ENCODE peak calls at places on chromosomes 5 and 9, in eight cellular contexts. One of them, this sample, is unnamed.

GRCh38 chr5:176541338-176542134 is 4.3 kb upstream of the RNF44 start:
- DNase-seq in cardiac fibroblast: peak
- DNase-seq in body of pancreas: peak
- DNase-seq in lower leg skin: peak
- DNase-seq in CD4-positive, alpha-beta T cell: peak
- DNase-seq in progenitor cell of endocrine pancreas: no peak
- DNase-seq in spleen: peak
- DNase-seq in neural crest cell: no peak
- DNase-seq in this sample: no peak

GRCh38 chr9:90033030-90033650 is 428.3 kb downstream of the GADD45G start:
- DNase-seq in cardiac fibroblast: no peak
- DNase-seq in body of pancreas: no peak
- DNase-seq in lower leg skin: no peak
- DNase-seq in CD4-positive, alpha-beta T cell: no peak
- DNase-seq in progenitor cell of endocrine pancreas: no peak
- DNase-seq in spleen: peak
- DNase-seq in neural crest cell: no peak
- DNase-seq in this sample: no peak

GRCh38 chr9:131080589-131080988 is 15.7 kb upstream of the AIF1L start:
- DNase-seq in cardiac fibroblast: no peak
- DNase-seq in body of pancreas: no peak
- DNase-seq in lower leg skin: no peak
- DNase-seq in CD4-positive, alpha-beta T cell: no peak
- DNase-seq in progenitor cell of endocrine pancreas: no peak
- DNase-seq in spleen: no peak
- DNase-seq in neural crest cell: no peak
- DNase-seq in this sample: no peak

GRCh38 chr9:33823801-33824200 is 6.8 kb downstream of the UBE2R2 start:
- DNase-seq in cardiac fibroblast: no peak
- DNase-seq in body of pancreas: no peak
- DNase-seq in lower leg skin: no peak
- DNase-seq in CD4-positive, alpha-beta T cell: no peak
- DNase-seq in progenitor cell of endocrine pancreas: no peak
- DNase-seq in spleen: no peak
- DNase-seq in neural crest cell: no peak
- DNase-seq in this sample: no peak

GRCh38 chr5:14580037-14581034 is 1.3 kb upstream of the OTULINL start:
- DNase-seq in cardiac fibroblast: peak
- DNase-seq in body of pancreas: no peak
- DNase-seq in lower leg skin: no peak
- DNase-seq in CD4-positive, alpha-beta T cell: no peak
- DNase-seq in progenitor cell of endocrine pancreas: no peak
- DNase-seq in spleen: no peak
- DNase-seq in neural crest cell: no peak
- DNase-seq in this sample: no peak

GRCh38 chr9:94984891-94985476 is 258.5 kb downstream of the AOPEP start:
- DNase-seq in cardiac fibroblast: no peak
- DNase-seq in body of pancreas: no peak
- DNase-seq in lower leg skin: no peak
- DNase-seq in CD4-positive, alpha-beta T cell: no peak
- DNase-seq in progenitor cell of endocrine pancreas: no peak
- DNase-seq in spleen: no peak
- DNase-seq in neural crest cell: no peak
- DNase-seq in this sample: no peak

GRCh38 chr9:82369251-82369945 is 380.8 kb downstream of the SPATA31D1 start:
- DNase-seq in cardiac fibroblast: no peak
- DNase-seq in body of pancreas: no peak
- DNase-seq in lower leg skin: no peak
- DNase-seq in CD4-positive, alpha-beta T cell: no peak
- DNase-seq in progenitor cell of endocrine pancreas: no peak
- DNase-seq in spleen: no peak
- DNase-seq in neural crest cell: no peak
- DNase-seq in this sample: no peak

GRCh38 chr5:139760066-139761056 is 35.2 kb upstream of the PSD2 start:
- DNase-seq in cardiac fibroblast: no peak
- DNase-seq in body of pancreas: no peak
- DNase-seq in lower leg skin: no peak
- DNase-seq in CD4-positive, alpha-beta T cell: no peak
- DNase-seq in progenitor cell of endocrine pancreas: no peak
- DNase-seq in spleen: no peak
- DNase-seq in neural crest cell: no peak
- DNase-seq in this sample: no peak

GRCh38 chr9:9003184-9003583 is 1203.6 kb upstream of the DMAC1 start:
- DNase-seq in cardiac fibroblast: no peak
- DNase-seq in body of pancreas: no peak
- DNase-seq in lower leg skin: no peak
- DNase-seq in CD4-positive, alpha-beta T cell: no peak
- DNase-seq in progenitor cell of endocrine pancreas: no peak
- DNase-seq in spleen: no peak
- DNase-seq in neural crest cell: no peak
- DNase-seq in this sample: no peak

GRCh38 chr9:113274474-113275146 is 762 bp downstream of the CDC26 start:
- DNase-seq in cardiac fibroblast: peak
- DNase-seq in body of pancreas: no peak
- DNase-seq in lower leg skin: no peak
- DNase-seq in CD4-positive, alpha-beta T cell: no peak
- DNase-seq in progenitor cell of endocrine pancreas: peak
- DNase-seq in spleen: no peak
- DNase-seq in neural crest cell: peak
- DNase-seq in this sample: no peak

GRCh38 chr9:124286292-124286931 is 28.7 kb downstream of the NEK6 start:
- DNase-seq in cardiac fibroblast: peak
- DNase-seq in body of pancreas: no peak
- DNase-seq in lower leg skin: no peak
- DNase-seq in CD4-positive, alpha-beta T cell: no peak
- DNase-seq in progenitor cell of endocrine pancreas: no peak
- DNase-seq in spleen: no peak
- DNase-seq in neural crest cell: no peak
- DNase-seq in this sample: no peak

GRCh38 chr5:83991566-83992224 is 271.0 kb upstream of the HAPLN1 start:
- DNase-seq in cardiac fibroblast: no peak
- DNase-seq in body of pancreas: no peak
- DNase-seq in lower leg skin: no peak
- DNase-seq in CD4-positive, alpha-beta T cell: no peak
- DNase-seq in progenitor cell of endocrine pancreas: no peak
- DNase-seq in spleen: no peak
- DNase-seq in neural crest cell: no peak
- DNase-seq in this sample: no peak

GRCh38 chr9:17280350-17281012 is 145.6 kb downstream of the CNTLN start:
- DNase-seq in cardiac fibroblast: peak
- DNase-seq in body of pancreas: no peak
- DNase-seq in lower leg skin: no peak
- DNase-seq in CD4-positive, alpha-beta T cell: no peak
- DNase-seq in progenitor cell of endocrine pancreas: no peak
- DNase-seq in spleen: no peak
- DNase-seq in neural crest cell: no peak
- DNase-seq in this sample: no peak

GRCh38 chr5:176881021-176881749 is 18.0 kb downstream of the HK3 start:
- DNase-seq in cardiac fibroblast: no peak
- DNase-seq in body of pancreas: no peak
- DNase-seq in lower leg skin: peak
- DNase-seq in CD4-positive, alpha-beta T cell: no peak
- DNase-seq in progenitor cell of endocrine pancreas: no peak
- DNase-seq in spleen: peak
- DNase-seq in neural crest cell: no peak
- DNase-seq in this sample: no peak

GRCh38 chr9:124306098-124306735 is 48.5 kb downstream of the NEK6 start:
- DNase-seq in cardiac fibroblast: peak
- DNase-seq in body of pancreas: no peak
- DNase-seq in lower leg skin: no peak
- DNase-seq in CD4-positive, alpha-beta T cell: no peak
- DNase-seq in progenitor cell of endocrine pancreas: no peak
- DNase-seq in spleen: no peak
- DNase-seq in neural crest cell: no peak
- DNase-seq in this sample: no peak

GRCh38 chr5:67306997-67307580 is 110.5 kb upstream of the CD180 start:
- DNase-seq in cardiac fibroblast: peak
- DNase-seq in body of pancreas: no peak
- DNase-seq in lower leg skin: no peak
- DNase-seq in CD4-positive, alpha-beta T cell: no peak
- DNase-seq in progenitor cell of endocrine pancreas: no peak
- DNase-seq in spleen: no peak
- DNase-seq in neural crest cell: no peak
- DNase-seq in this sample: no peak

DNA sequence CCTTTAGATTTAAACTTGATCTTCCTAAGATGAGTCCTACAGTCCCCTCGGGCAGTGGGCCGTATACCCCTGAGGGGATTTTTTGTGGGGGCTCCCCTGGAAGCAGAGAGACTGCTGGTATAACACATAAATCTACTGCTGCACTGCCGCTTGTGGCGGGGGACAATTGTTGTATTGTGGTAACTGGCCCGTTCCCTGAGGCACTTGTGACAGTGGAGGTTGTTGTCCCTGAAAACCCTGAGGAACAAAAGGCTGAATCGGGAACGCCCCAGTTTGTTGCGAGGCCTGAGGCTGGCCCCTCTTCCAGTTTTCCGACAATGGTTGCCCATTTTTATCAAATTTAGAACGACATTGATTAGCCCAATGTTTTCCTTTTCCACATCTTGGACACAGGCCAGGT is 4.7 kb upstream of the TMEM141 start:
- DNase-seq in cardiac fibroblast: no peak
- DNase-seq in body of pancreas: no peak
- DNase-seq in lower leg skin: no peak
- DNase-seq in CD4-positive, alpha-beta T cell: no peak
- DNase-seq in progenitor cell of endocrine pancreas: no peak
- DNase-seq in spleen: no peak
- DNase-seq in neural crest cell: no peak
- DNase-seq in this sample: no peak
- TF ChIP-seq CTCF in cardiac fibroblast: no peak
- TF ChIP-seq CTCF in body of pancreas: no peak
- TF ChIP-seq CTCF in lower leg skin: no peak
- TF ChIP-seq CTCF in CD4-positive, alpha-beta T cell: no peak
- TF ChIP-seq CTCF in progenitor cell of endocrine pancreas: no peak
- TF ChIP-seq CTCF in spleen: no peak
- TF ChIP-seq CTCF in neural crest cell: no peak
- TF ChIP-seq CTCF in this sample: no peak

DNA sequence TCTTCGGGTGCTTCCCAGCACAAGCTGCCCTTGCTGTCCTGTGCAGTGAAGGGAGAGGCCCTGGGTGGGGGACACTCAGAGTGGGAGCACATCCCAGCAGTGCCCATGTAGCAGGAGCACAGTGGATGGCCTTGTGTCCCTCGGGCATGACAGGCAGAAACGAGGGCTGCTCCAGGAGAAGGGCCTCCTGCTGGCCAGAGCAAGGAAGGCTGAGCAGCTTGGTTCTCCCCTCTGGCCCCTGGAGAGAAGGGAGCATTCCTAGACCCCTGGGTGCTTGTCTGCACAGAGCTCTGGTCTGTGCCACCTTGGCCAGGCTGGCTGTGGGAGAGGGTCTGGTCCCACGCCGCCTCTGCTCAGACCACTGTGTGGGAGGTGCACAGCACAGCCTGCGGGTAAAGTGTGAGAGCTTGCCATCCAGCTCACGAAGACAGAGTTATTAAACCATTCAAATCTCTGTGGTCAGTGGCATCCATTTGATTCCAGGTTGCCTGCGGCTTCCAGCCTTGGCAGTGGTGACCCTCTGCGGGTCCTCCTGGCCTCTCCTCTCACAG is 18.3 kb downstream of the FBXW5 start:
- DNase-seq in cardiac fibroblast: no peak
- DNase-seq in body of pancreas: no peak
- DNase-seq in lower leg skin: no peak
- DNase-seq in CD4-positive, alpha-beta T cell: no peak
- DNase-seq in progenitor cell of endocrine pancreas: no peak
- DNase-seq in spleen: no peak
- DNase-seq in neural crest cell: no peak
- DNase-seq in this sample: no peak
- TF ChIP-seq CTCF in cardiac fibroblast: no peak
- TF ChIP-seq CTCF in body of pancreas: no peak
- TF ChIP-seq CTCF in lower leg skin: no peak
- TF ChIP-seq CTCF in CD4-positive, alpha-beta T cell: no peak
- TF ChIP-seq CTCF in progenitor cell of endocrine pancreas: no peak
- TF ChIP-seq CTCF in spleen: no peak
- TF ChIP-seq CTCF in neural crest cell: no peak
- TF ChIP-seq CTCF in this sample: no peak

GRCh38 chr5:143118222-143118621 is 285.3 kb downstream of the NR3C1 start:
- DNase-seq in cardiac fibroblast: no peak
- DNase-seq in body of pancreas: no peak
- DNase-seq in lower leg skin: no peak
- DNase-seq in CD4-positive, alpha-beta T cell: no peak
- DNase-seq in progenitor cell of endocrine pancreas: no peak
- DNase-seq in spleen: peak
- DNase-seq in neural crest cell: no peak
- DNase-seq in this sample: no peak
- TF ChIP-seq CTCF in cardiac fibroblast: no peak
- TF ChIP-seq CTCF in body of pancreas: no peak
- TF ChIP-seq CTCF in lower leg skin: no peak
- TF ChIP-seq CTCF in CD4-positive, alpha-beta T cell: no peak
- TF ChIP-seq CTCF in progenitor cell of endocrine pancreas: no peak
- TF ChIP-seq CTCF in spleen: no peak
- TF ChIP-seq CTCF in neural crest cell: no peak
- TF ChIP-seq CTCF in this sample: no peak

GRCh38 chr9:38713426-38713825 is 6.5 kb downstream of the FAM240B start:
- DNase-seq in cardiac fibroblast: peak
- DNase-seq in body of pancreas: no peak
- DNase-seq in lower leg skin: no peak
- DNase-seq in CD4-positive, alpha-beta T cell: no peak
- DNase-seq in progenitor cell of endocrine pancreas: no peak
- DNase-seq in spleen: no peak
- DNase-seq in neural crest cell: no peak
- DNase-seq in this sample: no peak

GRCh38 chr9:38705917-38706316 is 14.0 kb downstream of the FAM240B start:
- DNase-seq in cardiac fibroblast: no peak
- DNase-seq in body of pancreas: no peak
- DNase-seq in lower leg skin: no peak
- DNase-seq in CD4-positive, alpha-beta T cell: no peak
- DNase-seq in progenitor cell of endocrine pancreas: no peak
- DNase-seq in spleen: no peak
- DNase-seq in neural crest cell: no peak
- DNase-seq in this sample: no peak

GRCh38 chr9:38706493-38706892 is 13.4 kb downstream of the FAM240B start:
- DNase-seq in cardiac fibroblast: no peak
- DNase-seq in body of pancreas: no peak
- DNase-seq in lower leg skin: no peak
- DNase-seq in CD4-positive, alpha-beta T cell: no peak
- DNase-seq in progenitor cell of endocrine pancreas: no peak
- DNase-seq in spleen: no peak
- DNase-seq in neural crest cell: no peak
- DNase-seq in this sample: no peak

GRCh38 chr9:38708759-38709158 is 11.2 kb downstream of the FAM240B start:
- DNase-seq in cardiac fibroblast: no peak
- DNase-seq in body of pancreas: no peak
- DNase-seq in lower leg skin: no peak
- DNase-seq in CD4-positive, alpha-beta T cell: no peak
- DNase-seq in progenitor cell of endocrine pancreas: no peak
- DNase-seq in spleen: no peak
- DNase-seq in neural crest cell: no peak
- DNase-seq in this sample: no peak

GRCh38 chr9:38707885-38708640 is 11.9 kb downstream of the FAM240B start:
- DNase-seq in cardiac fibroblast: no peak
- DNase-seq in body of pancreas: no peak
- DNase-seq in lower leg skin: no peak
- DNase-seq in CD4-positive, alpha-beta T cell: no peak
- DNase-seq in progenitor cell of endocrine pancreas: no peak
- DNase-seq in spleen: no peak
- DNase-seq in neural crest cell: no peak
- DNase-seq in this sample: no peak
- TF ChIP-seq CTCF in cardiac fibroblast: peak
- TF ChIP-seq CTCF in body of pancreas: no peak
- TF ChIP-seq CTCF in lower leg skin: no peak
- TF ChIP-seq CTCF in CD4-positive, alpha-beta T cell: no peak
- TF ChIP-seq CTCF in progenitor cell of endocrine pancreas: peak
- TF ChIP-seq CTCF in spleen: no peak
- TF ChIP-seq CTCF in neural crest cell: peak
- TF ChIP-seq CTCF in this sample: peak

GRCh38 chr5:150122158-150122510 is 33.5 kb downstream of the PDGFRB start:
- DNase-seq in cardiac fibroblast: no peak
- DNase-seq in body of pancreas: no peak
- DNase-seq in lower leg skin: peak
- DNase-seq in CD4-positive, alpha-beta T cell: no peak
- DNase-seq in progenitor cell of endocrine pancreas: no peak
- DNase-seq in spleen: peak
- DNase-seq in neural crest cell: no peak
- DNase-seq in this sample: no peak
- TF ChIP-seq CTCF in cardiac fibroblast: peak
- TF ChIP-seq CTCF in body of pancreas: no peak
- TF ChIP-seq CTCF in lower leg skin: no peak
- TF ChIP-seq CTCF in CD4-positive, alpha-beta T cell: no peak
- TF ChIP-seq CTCF in progenitor cell of endocrine pancreas: peak
- TF ChIP-seq CTCF in spleen: no peak
- TF ChIP-seq CTCF in neural crest cell: no peak
- TF ChIP-seq CTCF in this sample: peak

This sample was measured in osteocyte.